ENCODE peak calls at places on chromosomes 12 and 14, in five cellular contexts. One of them, this sample, is unnamed.

GRCh38 chr12:120206228-120206627 is 5.3 kb upstream of the RPLP0 start:
- DNase-seq in HCT116: no peak
- DNase-seq in SK-N-SH: no peak
- DNase-seq in K562: no peak
- DNase-seq in GM12878: no peak
- DNase-seq in this sample: no peak

GRCh38 chr12:128570191-128571065 is 253.3 kb downstream of the SLC15A4 start:
- DNase-seq in HCT116: no peak
- DNase-seq in K562: no peak
- DNase-seq in GM12878: peak
- DNase-seq in SK-N-SH: no peak
- DNase-seq in this sample: no peak

GRCh38 chr12:113587720-113588119 is 116.0 kb upstream of the LHX5 start:
- DNase-seq in K562: no peak
- DNase-seq in GM12878: no peak
- DNase-seq in HCT116: no peak
- DNase-seq in SK-N-SH: no peak
- DNase-seq in this sample: no peak

GRCh38 chr12:68639396-68639767 is 28.7 kb downstream of the RAP1B start:
- DNase-seq in HCT116: no peak
- DNase-seq in SK-N-SH: no peak
- DNase-seq in K562: no peak
- DNase-seq in GM12878: no peak
- DNase-seq in this sample: no peak

GRCh38 chr12:22709292-22709691 is 84.3 kb downstream of the ETNK1 start:
- DNase-seq in GM12878: peak
- DNase-seq in HCT116: peak
- DNase-seq in SK-N-SH: peak
- DNase-seq in K562: peak
- DNase-seq in this sample: peak

GRCh38 chr12:52156310-52156709 is 35.5 kb downstream of the KRT80 start:
- DNase-seq in HCT116: no peak
- DNase-seq in K562: no peak
- DNase-seq in SK-N-SH: no peak
- DNase-seq in GM12878: no peak
- DNase-seq in this sample: no peak

GRCh38 chr12:6532927-6533652 is 1.2 kb upstream of the GAPDH start:
- DNase-seq in GM12878: no peak
- DNase-seq in SK-N-SH: peak
- DNase-seq in K562: peak
- DNase-seq in HCT116: no peak
- DNase-seq in this sample: peak

GRCh38 chr14:72291908-72292688 is 359.9 kb downstream of the RGS6 start:
- DNase-seq in K562: peak
- DNase-seq in GM12878: peak
- DNase-seq in HCT116: peak
- DNase-seq in SK-N-SH: peak
- DNase-seq in this sample: peak

GRCh38 chr14:72651081-72651480 is 242.8 kb downstream of the DPF3 start:
- DNase-seq in HCT116: no peak
- DNase-seq in K562: no peak
- DNase-seq in SK-N-SH: peak
- DNase-seq in GM12878: no peak
- DNase-seq in this sample: no peak

GRCh38 chr12:90945070-90945649 is 9.8 kb downstream of the CCER1 start:
- DNase-seq in GM12878: no peak
- DNase-seq in K562: peak
- DNase-seq in HCT116: peak
- DNase-seq in SK-N-SH: peak
- DNase-seq in this sample: peak
- TF ChIP-seq YY1 in GM12878: no peak
- TF ChIP-seq YY1 in K562: no peak
- TF ChIP-seq YY1 in HCT116: no peak
- TF ChIP-seq YY1 in SK-N-SH: no peak
- TF ChIP-seq YY1 in this sample: no peak

GRCh38 chr14:53472306-53472705 is 319.2 kb upstream of the DDHD1 start:
- DNase-seq in GM12878: no peak
- DNase-seq in K562: no peak
- DNase-seq in SK-N-SH: no peak
- DNase-seq in HCT116: no peak
- DNase-seq in this sample: no peak

GRCh38 chr14:53473480-53473879 is 320.4 kb upstream of the DDHD1 start:
- DNase-seq in GM12878: no peak
- DNase-seq in SK-N-SH: no peak
- DNase-seq in K562: no peak
- DNase-seq in HCT116: no peak
- DNase-seq in this sample: no peak

GRCh38 chr14:53468876-53469275 is 315.8 kb upstream of the DDHD1 start:
- DNase-seq in HCT116: no peak
- DNase-seq in GM12878: no peak
- DNase-seq in SK-N-SH: no peak
- DNase-seq in K562: no peak
- DNase-seq in this sample: no peak

DNA sequence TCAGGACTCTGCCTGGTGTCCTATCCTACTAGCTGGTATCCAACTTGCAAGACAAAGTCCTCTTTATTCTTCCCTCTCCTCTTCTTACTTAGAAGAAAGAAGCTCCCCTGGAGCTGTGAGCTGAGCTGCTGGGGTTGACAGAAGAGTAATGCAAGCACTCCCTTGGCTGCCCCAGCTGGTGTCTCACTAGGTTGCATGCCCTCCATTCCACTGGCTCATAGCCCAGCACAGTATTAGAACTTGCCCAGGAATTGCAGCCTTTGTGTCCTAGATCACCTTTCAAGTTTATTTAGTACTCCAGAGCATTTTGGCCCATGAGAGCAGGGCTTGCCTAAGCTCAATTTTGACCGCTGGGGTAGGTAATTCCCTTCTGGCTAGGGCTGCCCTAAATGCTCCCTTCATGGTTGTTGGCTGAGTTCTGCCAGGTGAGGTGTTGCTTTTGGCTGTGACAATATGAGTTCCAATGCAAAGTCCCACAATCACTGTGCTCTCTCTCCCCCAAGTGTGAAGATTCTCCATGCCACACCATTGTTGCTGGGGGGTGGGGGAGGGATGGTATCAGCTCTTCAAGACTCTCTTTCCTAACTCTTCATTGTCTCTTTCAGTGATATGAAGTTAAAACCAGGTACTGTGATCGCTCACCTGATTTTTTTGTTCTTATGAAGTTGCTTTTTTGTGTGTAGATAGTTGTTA is 317.4 kb upstream of the DDHD1 start:
- DNase-seq in GM12878: no peak
- DNase-seq in K562: no peak
- DNase-seq in HCT116: no peak
- DNase-seq in SK-N-SH: no peak
- DNase-seq in this sample: peak
- TF ChIP-seq REST in GM12878: no peak
- TF ChIP-seq REST in K562: no peak
- TF ChIP-seq REST in HCT116: no peak
- TF ChIP-seq REST in SK-N-SH: no peak
- TF ChIP-seq REST in this sample: no peak

GRCh38 chr12:122206976-122207375 is 3.5 kb downstream of the B3GNT4 start:
- DNase-seq in K562: no peak
- DNase-seq in GM12878: no peak
- DNase-seq in HCT116: no peak
- DNase-seq in SK-N-SH: no peak
- DNase-seq in this sample: no peak
- TF ChIP-seq YY1 in K562: no peak
- TF ChIP-seq YY1 in GM12878: no peak
- TF ChIP-seq YY1 in HCT116: no peak
- TF ChIP-seq YY1 in SK-N-SH: no peak
- TF ChIP-seq YY1 in this sample: no peak

GRCh38 chr12:65602579-65603295 is 221.5 kb upstream of the HMGA2 start:
- DNase-seq in K562: peak
- DNase-seq in GM12878: no peak
- DNase-seq in SK-N-SH: peak
- DNase-seq in HCT116: peak
- DNase-seq in this sample: peak
- TF ChIP-seq REST in K562: no peak
- TF ChIP-seq REST in GM12878: no peak
- TF ChIP-seq REST in SK-N-SH: no peak
- TF ChIP-seq REST in HCT116: no peak
- TF ChIP-seq REST in this sample: no peak

GRCh38 chr12:105912911-105913514 is 225.7 kb downstream of the NUAK1 start:
- DNase-seq in GM12878: no peak
- DNase-seq in SK-N-SH: no peak
- DNase-seq in K562: no peak
- DNase-seq in HCT116: no peak
- DNase-seq in this sample: no peak
- TF ChIP-seq YY1 in GM12878: no peak
- TF ChIP-seq YY1 in SK-N-SH: no peak
- TF ChIP-seq YY1 in K562: no peak
- TF ChIP-seq YY1 in HCT116: no peak
- TF ChIP-seq YY1 in this sample: no peak

GRCh38 chr12:91127751-91128150 is 16.5 kb upstream of the LUM start:
- DNase-seq in K562: no peak
- DNase-seq in GM12878: no peak
- DNase-seq in HCT116: no peak
- DNase-seq in SK-N-SH: no peak
- DNase-seq in this sample: peak

GRCh38 chr12:91129662-91130362 is 18.5 kb upstream of the LUM start:
- DNase-seq in K562: no peak
- DNase-seq in GM12878: no peak
- DNase-seq in HCT116: no peak
- DNase-seq in SK-N-SH: no peak
- DNase-seq in this sample: no peak

GRCh38 chr12:91126516-91126915 is 15.2 kb upstream of the LUM start:
- DNase-seq in GM12878: no peak
- DNase-seq in HCT116: no peak
- DNase-seq in K562: no peak
- DNase-seq in SK-N-SH: no peak
- DNase-seq in this sample: no peak

GRCh38 chr12:91123236-91123635 is 11.9 kb upstream of the LUM start:
- DNase-seq in SK-N-SH: no peak
- DNase-seq in HCT116: no peak
- DNase-seq in K562: no peak
- DNase-seq in GM12878: no peak
- DNase-seq in this sample: no peak

GRCh38 chr12:91127296-91127695 is 16.0 kb upstream of the LUM start:
- DNase-seq in GM12878: no peak
- DNase-seq in SK-N-SH: no peak
- DNase-seq in K562: no peak
- DNase-seq in HCT116: no peak
- DNase-seq in this sample: no peak
- TF ChIP-seq REST in GM12878: no peak
- TF ChIP-seq REST in SK-N-SH: no peak
- TF ChIP-seq REST in K562: no peak
- TF ChIP-seq REST in HCT116: no peak
- TF ChIP-seq REST in this sample: no peak